ENCODE peak calls at places on chromosomes 12 and 14, in four cellular contexts. Q, K, N and F are unnamed samples.

GRCh38 chr14:35305633-35306032 is 13.5 kb downstream of the PSMA6 start:
- DNase-seq in Q (no peak), K (no peak), N (no peak), F (no peak)

GRCh38 chr12:78928200-78929074 is 63.9 kb downstream of the SYT1 start:
- DNase-seq in Q (no peak), K (no peak), N (peak), F (peak)

GRCh38 chr14:95233702-95234241 is 76.4 kb upstream of the DICER1 start:
- DNase-seq in Q (no peak), K (no peak), N (no peak), F (no peak)

GRCh38 chr12:92133795-92134637 is 11.6 kb downstream of the BTG1 start:
- DNase-seq in Q (no peak), K (no peak), N (no peak), F (no peak)

GRCh38 chr12:57452937-57453509 is 2.1 kb upstream of the INHBE start:
- DNase-seq in Q (peak), K (peak), N (peak), F (peak)

GRCh38 chr14:64717870-64718269 is 13.6 kb downstream of the PLEKHG3 start:
- DNase-seq in Q (no peak), K (peak), N (no peak), F (no peak)

GRCh38 chr12:124861898-124862676 is 1.6 kb downstream of the SCARB1 start:
- DNase-seq in Q (no peak), K (no peak), N (no peak), F (no peak)

GRCh38 chr12:29781705-29782266 is 2.0 kb downstream of the TMTC1 start:
- DNase-seq in Q (no peak), K (no peak), N (no peak), F (no peak)

GRCh38 chr14:37060496-37061260 is 111.7 kb downstream of the SLC25A21 start:
- DNase-seq in Q (no peak), K (peak), N (no peak), F (no peak)

GRCh38 chr12:41904041-41904440 is 240.6 kb downstream of the GXYLT1 start:
- DNase-seq in Q (no peak), K (no peak), N (no peak), F (no peak)

GRCh38 chr12:124210991-124211577 is 83.8 kb upstream of the RFLNA start:
- DNase-seq in Q (no peak), K (no peak), N (no peak), F (no peak)

GRCh38 chr12:45687081-45688015 is 42.2 kb upstream of the ARID2 start:
- DNase-seq in Q (no peak), K (no peak), N (no peak), F (no peak)

GRCh38 chr12:11542599-11542998 is 106.9 kb upstream of the ETV6 start:
- DNase-seq in Q (no peak), K (no peak), N (no peak), F (no peak)

GRCh38 chr14:47676301-47676617 is 854 bp upstream of the MDGA2 start:
- DNase-seq in Q (no peak), K (no peak), N (no peak), F (no peak)

GRCh38 chr12:62429457-62429856 is 37.2 kb upstream of the MON2 start:
- DNase-seq in Q (no peak), K (no peak), N (no peak), F (no peak)

GRCh38 chr14:85344847-85345591 is 184.9 kb upstream of the FLRT2 start:
- DNase-seq in Q (no peak), K (no peak), N (no peak), F (no peak)

GRCh38 chr14:83170165-83170564 is 1636.5 kb upstream of the SEL1L start:
- DNase-seq in Q (no peak), K (no peak), N (no peak), F (no peak)

DNA sequence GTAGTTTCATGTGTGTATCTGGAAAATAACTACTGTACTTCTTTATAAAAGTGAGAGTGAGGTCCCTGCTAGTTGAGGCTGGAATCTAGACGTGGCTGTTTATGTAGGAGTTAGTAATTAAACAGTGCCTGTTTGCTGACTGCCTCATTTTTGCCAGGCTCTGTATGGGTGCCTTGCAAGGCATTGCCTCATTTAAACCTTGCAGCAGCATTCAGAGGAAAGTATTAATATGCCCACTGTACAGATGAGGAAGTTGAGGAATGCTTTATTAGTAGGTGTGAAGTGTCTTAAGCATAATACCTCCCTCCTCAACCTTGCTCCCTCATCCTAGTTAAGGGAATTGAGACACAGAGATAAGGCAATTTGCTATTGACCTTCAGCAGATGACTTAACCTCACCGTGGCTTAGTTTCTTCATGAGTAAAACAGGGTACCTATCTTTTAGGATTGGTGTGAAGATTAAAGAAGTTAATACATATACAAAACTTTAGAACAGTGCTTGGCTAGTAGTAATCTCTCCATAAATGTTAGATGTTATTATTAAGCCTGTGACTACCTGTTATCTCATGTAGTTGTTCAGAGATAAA is 28.7 kb downstream of the PPM1A start:
- DNase-seq in Q (no peak), K (no peak), N (no peak), F (no peak)
- TF ChIP-seq NR3C1 in Q (no peak), K (no peak), N (no peak), F (no peak)

GRCh38 chr12:26520154-26520553 is 312.8 kb downstream of the ITPR2 start:
- DNase-seq in Q (no peak), K (no peak), N (no peak), F (no peak)

GRCh38 chr12:26524862-26525465 is 308.0 kb downstream of the ITPR2 start:
- DNase-seq in Q (peak), K (peak), N (no peak), F (peak)

GRCh38 chr12:26520869-26521268 is 312.1 kb downstream of the ITPR2 start:
- DNase-seq in Q (no peak), K (no peak), N (no peak), F (no peak)

GRCh38 chr12:26527702-26528101 is 305.3 kb downstream of the ITPR2 start:
- DNase-seq in Q (no peak), K (no peak), N (no peak), F (no peak)

GRCh38 chr12:26523708-26524150 is 309.3 kb downstream of the ITPR2 start:
- DNase-seq in Q (no peak), K (no peak), N (no peak), F (no peak)
- TF ChIP-seq NR3C1 in Q (no peak), K (no peak), N (no peak), F (no peak)

GRCh38 chr12:121807656-121808347 is 4.0 kb downstream of the SETD1B start:
- DNase-seq in Q (no peak), K (no peak), N (no peak), F (no peak)
- TF ChIP-seq NR3C1 in Q (no peak), K (no peak), N (no peak), F (no peak)

GRCh38 chr12:47811581-47812484 is 7.9 kb downstream of the HDAC7 start:
- DNase-seq in Q (no peak), K (no peak), N (no peak), F (no peak)
- TF ChIP-seq NR3C1 in Q (no peak), K (no peak), N (no peak), F (no peak)

DNA sequence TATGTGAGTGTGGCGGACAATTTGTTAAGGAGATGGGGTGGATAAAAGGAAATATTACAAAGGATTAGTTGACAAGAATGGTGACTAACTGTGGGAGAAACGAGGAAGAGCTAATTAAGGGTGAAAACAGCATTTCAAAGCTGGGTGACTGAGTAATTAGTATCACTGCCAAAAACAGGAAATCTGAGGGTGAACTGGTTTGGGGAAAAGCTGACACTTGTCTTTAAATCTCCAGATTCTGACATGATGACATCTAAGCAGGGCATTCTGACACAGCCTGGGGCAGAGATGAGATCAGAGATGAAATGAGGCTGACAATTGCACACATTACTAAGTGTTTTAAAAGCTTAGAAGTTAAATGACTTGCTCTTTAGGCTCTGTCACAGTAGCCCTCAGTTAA is 42.5 kb upstream of the CCDC175 start:
- DNase-seq in Q (no peak), K (no peak), N (no peak), F (no peak)
- TF ChIP-seq NR3C1 in Q (no peak), K (no peak), N (no peak), F (no peak)

DNA sequence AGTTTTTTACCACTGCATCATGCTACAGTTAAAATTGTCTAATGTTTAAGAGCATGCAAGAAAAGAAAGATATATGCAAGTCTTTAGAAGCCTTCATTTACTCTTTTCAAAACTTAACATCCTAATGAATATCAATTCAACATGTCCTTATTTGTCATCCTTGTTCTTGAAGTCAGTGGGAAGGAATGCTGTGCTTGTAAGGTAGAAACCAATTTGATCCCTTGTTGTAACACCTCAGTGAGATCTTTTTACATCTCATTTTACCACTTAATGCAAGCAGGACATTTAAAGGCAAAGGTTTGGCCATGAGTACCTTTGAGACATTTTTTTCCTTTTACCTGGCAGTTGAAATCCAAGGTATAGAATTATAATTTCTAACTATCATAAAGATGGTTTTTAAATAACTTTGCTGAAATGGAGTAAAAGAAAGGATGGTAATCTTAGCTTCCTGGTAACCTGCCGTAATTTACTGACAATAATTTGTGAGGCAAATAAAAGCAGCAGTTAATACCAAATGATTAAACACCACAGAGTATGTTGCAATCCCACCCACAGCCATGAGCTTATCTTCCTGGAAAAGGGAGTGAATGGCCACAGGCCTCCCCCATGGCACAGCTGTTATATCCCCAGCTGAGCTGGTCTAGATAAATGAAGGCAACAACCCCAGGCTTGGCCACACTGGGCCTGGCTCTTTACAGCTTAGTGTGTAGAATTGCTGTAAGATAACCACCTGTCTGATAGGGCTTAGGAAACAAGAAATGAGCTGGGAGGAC is 33.2 kb upstream of the STRN3 start:
- DNase-seq in Q (peak), K (no peak), N (peak), F (no peak)
- TF ChIP-seq NR3C1 in Q (no peak), K (no peak), N (no peak), F (no peak)

GRCh38 chr14:88323520-88324199 is 591 bp upstream of the KCNK10 start:
- DNase-seq in Q (no peak), K (peak), N (no peak), F (no peak)
- TF ChIP-seq NR3C1 in Q (no peak), K (no peak), N (no peak), F (no peak)

GRCh38 chr12:52026267-52026666 is 19.5 kb downstream of the TAMALIN start:
- DNase-seq in Q (no peak), K (no peak), N (no peak), F (no peak)

GRCh38 chr12:52025301-52026172 is 18.8 kb downstream of the TAMALIN start:
- DNase-seq in Q (peak), K (peak), N (peak), F (peak)

GRCh38 chr12:52022841-52023181 is 16.1 kb downstream of the TAMALIN start:
- DNase-seq in Q (peak), K (peak), N (peak), F (peak)

GRCh38 chr12:52023182-52023975 is 16.6 kb downstream of the TAMALIN start:
- DNase-seq in Q (peak), K (peak), N (peak), F (peak)

DNA sequence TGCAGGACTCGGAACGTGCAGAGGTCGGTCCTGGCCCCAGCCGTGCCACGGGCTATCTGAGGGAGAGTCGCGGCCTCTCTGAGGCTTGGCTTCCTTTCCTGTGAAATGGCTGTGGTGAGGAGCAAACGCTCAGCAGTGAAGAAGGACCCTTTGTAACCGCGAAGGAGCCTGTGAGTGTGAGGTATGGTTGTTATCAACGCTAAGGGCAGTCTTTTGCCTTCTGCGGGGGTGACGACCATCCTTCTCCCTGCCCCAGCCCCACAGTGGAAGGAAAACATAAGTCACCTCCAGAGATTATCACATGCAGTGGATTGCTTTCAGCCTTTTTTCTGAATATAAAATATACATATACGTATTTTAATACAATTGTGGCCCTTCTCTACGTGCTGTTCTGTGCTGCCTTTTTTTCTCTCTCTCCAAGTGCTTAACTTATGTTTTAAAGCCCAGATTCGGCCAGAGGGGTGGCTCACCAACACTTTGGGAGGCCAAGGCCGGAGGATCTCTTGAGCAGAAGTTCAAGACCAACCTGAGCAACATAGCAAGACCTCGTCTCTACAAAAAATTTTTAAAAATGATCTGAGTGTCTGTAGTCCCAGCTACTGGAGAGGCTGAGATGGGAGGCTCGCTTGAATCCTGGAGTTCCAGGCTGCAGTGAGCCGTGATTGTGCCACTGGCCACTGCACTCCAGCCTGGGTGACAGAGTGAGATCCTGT is 17.4 kb downstream of the TAMALIN start:
- DNase-seq in Q (peak), K (no peak), N (no peak), F (no peak)
- TF ChIP-seq NR3C1 in Q (no peak), K (no peak), N (no peak), F (no peak)

GRCh38 chr14:100271247-100271939 is 32.4 kb downstream of the YY1 start:
- DNase-seq in Q (no peak), K (no peak), N (peak), F (peak)
- TF ChIP-seq NR3C1 in Q (no peak), K (no peak), N (no peak), F (no peak)